ENCODE peak calls at places on chromosome 3, in nine cellular contexts. T, Q, I, F, H, P, A, X and N are unnamed samples.

GRCh38 chr3:65828706-65829105 is 210.0 kb downstream of the MAGI1 start:
- DNase-seq in T (no peak), Q (no peak), I (no peak), F (peak), H (no peak), P (no peak), A (no peak), X (no peak), N (peak)

GRCh38 chr3:123489400-123490004 is 40.6 kb upstream of the ADCY5 start:
- DNase-seq in T (peak), Q (peak), I (peak), F (peak), H (peak), P (peak), A (peak), X (peak), N (peak)

GRCh38 chr3:197308591-197308990 is 10.2 kb upstream of the DLG1 start:
- DNase-seq in T (no peak), Q (no peak), I (no peak), F (peak), H (no peak), P (no peak), A (no peak), X (no peak), N (peak)

GRCh38 chr3:182226995-182227394 is 515.3 kb downstream of the SOX2 start:
- DNase-seq in T (no peak), Q (no peak), I (no peak), F (no peak), H (no peak), P (no peak), A (no peak), X (no peak), N (peak)

GRCh38 chr3:152073267-152073666 is 195.5 kb upstream of the MBNL1 start:
- DNase-seq in T (no peak), Q (no peak), I (no peak), F (peak), H (no peak), P (no peak), A (no peak), X (no peak), N (no peak)

GRCh38 chr3:87082806-87083440 is 92.0 kb upstream of the VGLL3 start:
- DNase-seq in T (peak), Q (no peak), I (peak), F (peak), H (no peak), P (no peak), A (peak), X (no peak), N (peak)

GRCh38 chr3:152865675-152866074 is 30.7 kb downstream of the P2RY1 start:
- DNase-seq in T (no peak), Q (no peak), I (no peak), F (no peak), H (no peak), P (no peak), A (no peak), X (no peak), N (peak)

GRCh38 chr3:3177861-3178497 is 1.5 kb downstream of the CRBN start:
- DNase-seq in T (no peak), Q (no peak), I (no peak), F (peak), H (no peak), P (no peak), A (no peak), X (no peak), N (peak)

GRCh38 chr3:181711325-181712135 is at the start of gene SOX2:
- DNase-seq in T (peak), Q (peak), I (no peak), F (peak), H (peak), P (peak), A (no peak), X (no peak), N (peak)

GRCh38 chr3:123780656-123781055 is 103.5 kb downstream of the MYLK start:
- DNase-seq in T (no peak), Q (no peak), I (no peak), F (peak), H (no peak), P (no peak), A (no peak), X (no peak), N (no peak)

GRCh38 chr3:197003461-197004385 is 25.9 kb downstream of the MELTF start:
- DNase-seq in T (peak), Q (peak), I (no peak), F (no peak), H (no peak), P (peak), A (no peak), X (no peak), N (peak)

GRCh38 chr3:8239718-8240698 is 261.6 kb upstream of the LMCD1 start:
- DNase-seq in T (peak), Q (no peak), I (no peak), F (peak), H (no peak), P (no peak), A (peak), X (no peak), N (peak)

GRCh38 chr3:141093971-141094401 is 42.8 kb downstream of the SPSB4 start:
- DNase-seq in T (no peak), Q (peak), I (peak), F (no peak), H (no peak), P (peak), A (no peak), X (peak), N (peak)

GRCh38 chr3:196287066-196287404 is 491 bp downstream of the PCYT1A start:
- DNase-seq in T (no peak), Q (no peak), I (peak), F (no peak), H (peak), P (no peak), A (no peak), X (no peak), N (peak)

GRCh38 chr3:120622870-120623718 is 27.0 kb downstream of the NDUFB4 start:
- DNase-seq in T (peak), Q (no peak), I (no peak), F (peak), H (no peak), P (no peak), A (peak), X (no peak), N (peak)

GRCh38 chr3:79032686-79033318 is 735.0 kb downstream of the ROBO1 start:
- DNase-seq in T (peak), Q (no peak), I (peak), F (peak), H (no peak), P (no peak), A (peak), X (no peak), N (peak)

GRCh38 chr3:11808231-11808630 is 38.5 kb downstream of the TAMM41 start:
- DNase-seq in T (no peak), Q (no peak), I (no peak), F (peak), H (no peak), P (no peak), A (no peak), X (no peak), N (no peak)

GRCh38 chr3:176074096-176074495 is 1123.2 kb downstream of the TBL1XR1 start:
- DNase-seq in T (no peak), Q (no peak), I (no peak), F (no peak), H (no peak), P (no peak), A (no peak), X (no peak), N (no peak)

GRCh38 chr3:149969110-149969944 is 1.4 kb downstream of the PFN2 start:
- DNase-seq in T (peak), Q (no peak), I (peak), F (peak), H (no peak), P (no peak), A (no peak), X (peak), N (peak)

GRCh38 chr3:42505203-42505848 is 2.9 kb downstream of the VIPR1 start:
- DNase-seq in T (no peak), Q (peak), I (no peak), F (no peak), H (no peak), P (peak), A (no peak), X (peak), N (no peak)

GRCh38 chr3:28028554-28028953 is 212.9 kb upstream of the CMC1 start:
- DNase-seq in T (no peak), Q (no peak), I (no peak), F (no peak), H (no peak), P (no peak), A (no peak), X (no peak), N (no peak)

GRCh38 chr3:155995525-155996370 is 124.6 kb upstream of the KCNAB1 start:
- DNase-seq in T (peak), Q (no peak), I (no peak), F (peak), H (no peak), P (no peak), A (peak), X (no peak), N (peak)

GRCh38 chr3:13451301-13451673 is 28.8 kb upstream of the HDAC11 start:
- DNase-seq in T (no peak), Q (no peak), I (no peak), F (peak), H (no peak), P (no peak), A (no peak), X (peak), N (peak)

GRCh38 chr3:66502267-66502874 is 1.5 kb upstream of the LRIG1 start:
- DNase-seq in T (no peak), Q (no peak), I (no peak), F (no peak), H (no peak), P (no peak), A (no peak), X (no peak), N (no peak)

GRCh38 chr3:107372506-107372905 is 4.7 kb upstream of the CCDC54 start:
- DNase-seq in T (no peak), Q (no peak), I (no peak), F (no peak), H (no peak), P (no peak), A (no peak), X (no peak), N (no peak)

GRCh38 chr3:61769266-61769665 is 207.9 kb downstream of the PTPRG start:
- DNase-seq in T (no peak), Q (no peak), I (no peak), F (no peak), H (no peak), P (no peak), A (no peak), X (no peak), N (no peak)

GRCh38 chr3:186107148-186108105 is 1.5 kb downstream of the ETV5 start:
- DNase-seq in T (peak), Q (peak), I (peak), F (peak), H (peak), P (peak), A (no peak), X (peak), N (peak)

GRCh38 chr3:7190094-7190493 is 329.2 kb downstream of the GRM7 start:
- DNase-seq in T (no peak), Q (no peak), I (no peak), F (no peak), H (no peak), P (no peak), A (no peak), X (no peak), N (no peak)

GRCh38 chr3:115937054-115937453 is 313.7 kb downstream of the GAP43 start:
- DNase-seq in T (no peak), Q (no peak), I (no peak), F (no peak), H (no peak), P (no peak), A (no peak), X (no peak), N (peak)

GRCh38 chr3:170204023-170204472 is 18.2 kb upstream of the PRKCI start:
- DNase-seq in T (no peak), Q (no peak), I (no peak), F (peak), H (no peak), P (no peak), A (no peak), X (no peak), N (no peak)

GRCh38 chr3:148023994-148024393 is 614.8 kb downstream of the ZIC1 start:
- DNase-seq in T (no peak), Q (no peak), I (peak), F (peak), H (no peak), P (no peak), A (peak), X (no peak), N (no peak)

GRCh38 chr3:150083653-150084037 is 113.0 kb upstream of the PFN2 start:
- DNase-seq in T (no peak), Q (no peak), I (no peak), F (peak), H (no peak), P (no peak), A (no peak), X (peak), N (no peak)

GRCh38 chr3:18035641-18036466 is 293.4 kb upstream of the TBC1D5 start:
- DNase-seq in T (no peak), Q (no peak), I (no peak), F (no peak), H (no peak), P (no peak), A (no peak), X (no peak), N (peak)

GRCh38 chr3:69203631-69204314 is 81.4 kb upstream of the LMOD3 start:
- DNase-seq in T (no peak), Q (no peak), I (no peak), F (no peak), H (no peak), P (no peak), A (no peak), X (no peak), N (peak)

GRCh38 chr3:62135731-62136130 is 237.6 kb downstream of the FEZF2 start:
- DNase-seq in T (peak), Q (no peak), I (no peak), F (no peak), H (no peak), P (no peak), A (no peak), X (no peak), N (no peak)

GRCh38 chr3:14125193-14126016 is 553 bp downstream of the TMEM43 start:
- DNase-seq in T (peak), Q (peak), I (peak), F (peak), H (peak), P (peak), A (peak), X (peak), N (peak)

GRCh38 chr3:69364354-69364753 is 21.5 kb downstream of the FRMD4B start:
- DNase-seq in T (no peak), Q (no peak), I (no peak), F (no peak), H (no peak), P (no peak), A (no peak), X (no peak), N (peak)

GRCh38 chr3:137946341-137946973 is 63.5 kb upstream of the CLDN18 start:
- DNase-seq in T (peak), Q (peak), I (peak), F (peak), H (peak), P (peak), A (peak), X (peak), N (peak)

GRCh38 chr3:123640311-123641083 is 55.6 kb upstream of the HACD2 start:
- DNase-seq in T (no peak), Q (no peak), I (no peak), F (no peak), H (no peak), P (no peak), A (no peak), X (no peak), N (no peak)

GRCh38 chr3:187722206-187722612 is 19.9 kb upstream of the RTP2 start:
- DNase-seq in T (no peak), Q (no peak), I (no peak), F (no peak), H (no peak), P (no peak), A (no peak), X (no peak), N (no peak)
- TF ChIP-seq CTCF in T (peak), Q (no peak), I (no peak), F (no peak), H (no peak), P (no peak), A (no peak), X (no peak), N (peak)

GRCh38 chr3:190319660-190320059 is 2.6 kb downstream of the CLDN1 start:
- DNase-seq in T (no peak), Q (no peak), I (no peak), F (peak), H (peak), P (no peak), A (no peak), X (no peak), N (peak)
- H3K4me3 ChIP-seq in T (no peak), Q (no peak), I (no peak), F (no peak), H (no peak), P (peak), A (no peak), X (peak), N (peak)

GRCh38 chr3:9793161-9793781 is 389 bp downstream of the ARPC4 start:
- DNase-seq in T (peak), Q (no peak), I (peak), F (peak), H (peak), P (peak), A (no peak), X (no peak), N (peak)
- TF ChIP-seq CTCF in T (no peak), Q (no peak), I (no peak), F (no peak), H (no peak), P (no peak), A (no peak), X (no peak), N (no peak)

GRCh38 chr3:15207836-15208504 is 1.9 kb downstream of the CAPN7 start:
- DNase-seq in T (no peak), Q (no peak), I (no peak), F (peak), H (no peak), P (no peak), A (no peak), X (no peak), N (no peak)
- H3K4me3 ChIP-seq in T (peak), Q (peak), I (no peak), F (peak), H (no peak), P (peak), A (no peak), X (no peak), N (peak)

GRCh38 chr3:57597240-57597972 is at the start of gene ARF4:
- DNase-seq in T (peak), Q (peak), I (peak), F (peak), H (peak), P (peak), A (peak), X (peak), N (peak)
- TF ChIP-seq CTCF in T (peak), Q (no peak), I (peak), F (peak), H (no peak), P (peak), A (peak), X (peak), N (peak)

DNA sequence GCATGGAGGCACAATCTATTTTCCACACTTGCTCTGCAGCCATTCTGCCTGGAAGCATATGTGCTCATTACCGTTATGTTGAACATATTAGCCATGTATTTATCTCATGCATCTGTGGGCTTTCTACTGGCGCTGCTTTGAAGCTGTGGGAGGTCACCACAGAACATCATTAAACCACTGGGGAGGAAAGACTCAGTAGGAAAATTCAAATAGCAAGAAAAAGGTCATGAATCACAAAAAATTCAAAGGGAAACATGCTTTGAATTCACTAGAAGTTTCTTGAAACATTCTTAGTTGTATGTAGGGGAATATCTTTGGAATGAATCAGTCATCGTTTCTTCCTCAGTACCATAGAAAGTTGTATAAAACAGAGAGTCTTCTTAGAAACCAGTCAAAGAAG is 652.6 kb downstream of the EDEM1 start:
- DNase-seq in T (no peak), Q (no peak), I (no peak), F (no peak), H (no peak), P (no peak), A (no peak), X (no peak), N (no peak)
- H3K4me3 ChIP-seq in T (no peak), Q (no peak), I (no peak), F (no peak), H (no peak), P (no peak), A (no peak), X (no peak), N (no peak)

GRCh38 chr3:63911901-63912767 is at the start of gene SCAANT1:
- DNase-seq in T (peak), Q (peak), I (peak), F (peak), H (peak), P (peak), A (peak), X (peak), N (peak)
- TF ChIP-seq CTCF in T (no peak), Q (no peak), I (no peak), F (peak), H (no peak), P (no peak), A (no peak), X (peak), N (no peak)

GRCh38 chr3:128996741-128997140 is 2.9 kb upstream of the CFAP92 start:
- DNase-seq in T (no peak), Q (no peak), I (no peak), F (no peak), H (no peak), P (no peak), A (no peak), X (peak), N (no peak)
- H3K4me3 ChIP-seq in T (no peak), Q (no peak), I (no peak), F (no peak), H (no peak), P (no peak), A (no peak), X (no peak), N (no peak)

GRCh38 chr3:58308728-58309127 is 2.4 kb downstream of the HTD2 start:
- DNase-seq in T (no peak), Q (no peak), I (peak), F (peak), H (no peak), P (no peak), A (no peak), X (no peak), N (no peak)

GRCh38 chr3:58305882-58306661 is at the start of the genes HTD2 and RPP14:
- DNase-seq in T (peak), Q (peak), I (peak), F (peak), H (peak), P (peak), A (peak), X (peak), N (peak)

GRCh38 chr3:58306662-58307286 is 454 bp downstream of the HTD2 start:
- DNase-seq in T (peak), Q (peak), I (peak), F (peak), H (peak), P (peak), A (no peak), X (peak), N (peak)
- TF ChIP-seq CTCF in T (no peak), Q (no peak), I (no peak), F (peak), H (no peak), P (no peak), A (peak), X (no peak), N (peak)

DNA sequence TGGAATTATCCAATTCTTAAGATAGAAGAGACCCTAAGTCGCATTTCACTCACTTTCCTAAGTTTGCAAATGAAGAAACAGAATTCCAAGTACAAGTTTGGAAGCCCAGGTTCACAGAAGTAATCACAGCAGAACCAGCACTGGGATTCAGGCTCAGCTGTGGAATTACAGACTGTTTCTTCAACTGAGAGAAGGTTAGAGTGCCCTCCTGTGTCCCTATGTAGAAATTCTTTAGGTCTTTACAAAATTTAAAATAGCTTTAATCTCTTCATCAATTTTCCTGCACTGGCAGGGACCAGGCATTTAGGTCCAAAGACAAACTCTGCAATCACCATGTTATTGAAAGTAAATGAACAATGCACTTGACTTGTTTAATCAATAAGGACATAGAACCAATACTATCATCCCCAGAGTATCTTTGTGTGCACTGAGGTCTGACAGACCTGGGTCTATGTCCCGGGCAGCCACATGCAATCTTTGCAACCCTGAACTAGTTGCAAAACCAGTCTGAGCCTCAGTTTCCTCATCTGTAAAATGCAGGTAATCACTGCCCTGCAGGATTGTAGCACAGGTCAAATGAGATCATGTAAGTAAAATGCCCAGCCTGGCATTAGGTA is 96.3 kb upstream of the ZBED2 start:
- DNase-seq in T (peak), Q (no peak), I (no peak), F (peak), H (no peak), P (no peak), A (no peak), X (no peak), N (peak)
- H3K4me3 ChIP-seq in T (no peak), Q (no peak), I (no peak), F (no peak), H (no peak), P (no peak), A (no peak), X (no peak), N (no peak)